ENCODE peak calls at places on chromosome 14, in nine cellular contexts. B is CD8-positive, alpha-beta memory T cell; E is activated CD4-positive, alpha-beta T cell treated with anti-CD3 and anti-CD28 coated beads for 4 hours; I is tibial nerve; J is stimulated activated CD4-positive, alpha-beta T cell treated with anti-CD3 and anti-CD28 coated beads, Interleukin-15, amount 100 ng/mL, for 1 hour; G is GM23248; T is ureter; H is activated naive CD8-positive, alpha-beta T cell treated with anti-CD3 and anti-CD28 coated beads, Interleukin-2, amount 50 U/mL, for 16 hours; P is activated CD8-positive, alpha-beta memory T cell treated with anti-CD3 and anti-CD28 coated beads, Interleukin-2, amount 50 U/mL, for 48 hours. X is an unnamed sample.

GRCh38 chr14:35398095-35398584 is 6.4 kb downstream of the NFKBIA start:
- DNase-seq in H (no peak), I (no peak), E (no peak), T (no peak), P (no peak), B (no peak), G (no peak), J (no peak), X (no peak)

GRCh38 chr14:54762296-54762695 is 140.3 kb downstream of the GCH1 start:
- DNase-seq in J (no peak), T (no peak), B (no peak), G (peak), H (no peak), P (no peak), I (no peak), E (no peak), X (peak)

GRCh38 chr14:89660183-89660582 is 243.2 kb upstream of the FOXN3 start:
- DNase-seq in B (no peak), E (no peak), T (no peak), H (no peak), P (no peak), J (no peak), I (no peak), G (peak), X (no peak)

GRCh38 chr14:92924247-92924646 is 1.3 kb downstream of the CHGA start:
- DNase-seq in J (no peak), T (no peak), P (no peak), I (no peak), H (no peak), G (no peak), B (no peak), E (no peak), X (no peak)

GRCh38 chr14:89228921-89229639 is 188.0 kb downstream of the FOXN3 start:
- DNase-seq in H (no peak), G (no peak), I (no peak), B (no peak), J (no peak), P (no peak), E (no peak), T (no peak), X (no peak)

GRCh38 chr14:70317969-70318634 is 41.4 kb downstream of the COX16 start:
- DNase-seq in H (no peak), G (peak), T (no peak), B (no peak), E (no peak), P (no peak), I (no peak), J (no peak), X (peak)

GRCh38 chr14:101584049-101584859 is 23.0 kb downstream of the DIO3 start:
- DNase-seq in G (peak), E (no peak), P (no peak), B (peak), H (no peak), T (no peak), I (peak), J (no peak), X (no peak)

GRCh38 chr14:71722885-71723284 is 209.3 kb upstream of the RGS6 start:
- DNase-seq in I (no peak), J (no peak), B (no peak), P (no peak), H (no peak), E (no peak), T (no peak), G (no peak), X (no peak)

GRCh38 chr14:21525995-21526671 is at the start of gene SALL2:
- DNase-seq in P (peak), J (peak), T (peak), E (peak), I (peak), H (no peak), G (peak), B (peak), X (peak)

GRCh38 chr14:70713096-70713875 is 71.6 kb downstream of the TTC9 start:
- DNase-seq in T (no peak), J (no peak), B (no peak), E (no peak), I (no peak), P (no peak), H (no peak), G (no peak), X (no peak)

GRCh38 chr14:68553326-68553725 is 239.5 kb downstream of the ZFP36L1 start:
- DNase-seq in T (peak), E (no peak), H (no peak), P (no peak), B (no peak), J (no peak), G (no peak), I (no peak), X (no peak)

GRCh38 chr14:80084196-80084595 is 127.1 kb downstream of the DIO2 start:
- DNase-seq in P (no peak), J (no peak), E (no peak), H (no peak), B (no peak), G (no peak), T (no peak), I (no peak), X (no peak)

GRCh38 chr14:68666206-68666730 is 126.6 kb downstream of the ZFP36L1 start:
- DNase-seq in G (peak), T (no peak), J (no peak), H (no peak), P (no peak), B (no peak), I (no peak), E (no peak), X (no peak)

GRCh38 chr14:103905861-103906456 is 22.3 kb upstream of the TDRD9 start:
- DNase-seq in T (no peak), E (no peak), I (no peak), B (no peak), J (no peak), H (no peak), P (no peak), G (peak), X (no peak)

GRCh38 chr14:106107703-106108102 is 581.3 kb downstream of the TMEM121 start:
- DNase-seq in E (no peak), T (no peak), H (no peak), J (no peak), I (no peak), P (no peak), G (no peak), B (no peak), X (no peak)

GRCh38 chr14:71452987-71453386 is 479.2 kb upstream of the RGS6 start:
- DNase-seq in H (no peak), G (peak), E (no peak), B (no peak), P (no peak), J (no peak), I (no peak), T (no peak), X (no peak)

GRCh38 chr14:94126800-94127199 is 2.6 kb downstream of the IFI27L2 start:
- DNase-seq in E (no peak), I (no peak), G (no peak), J (no peak), H (no peak), B (no peak), P (peak), T (no peak), X (no peak)

GRCh38 chr14:93295541-93296220 is 37.2 kb downstream of the BTBD7 start:
- DNase-seq in T (no peak), G (no peak), J (no peak), P (no peak), E (no peak), B (no peak), H (no peak), I (no peak), X (no peak)

GRCh38 chr14:104967414-104968152 is 10.6 kb downstream of the AHNAK2 start:
- DNase-seq in B (no peak), T (peak), I (no peak), G (peak), J (no peak), E (no peak), P (no peak), H (no peak), X (peak)

GRCh38 chr14:73771848-73772705 is 57.9 kb upstream of the PNMA1 start:
- DNase-seq in E (peak), P (peak), I (no peak), H (peak), B (peak), J (peak), T (peak), G (peak), X (no peak)

GRCh38 chr14:68449565-68450295 is 343.1 kb downstream of the ZFP36L1 start:
- DNase-seq in E (no peak), G (no peak), B (no peak), P (no peak), T (no peak), H (no peak), J (no peak), I (no peak), X (no peak)

GRCh38 chr14:47917344-47917954 is 242.0 kb upstream of the MDGA2 start:
- DNase-seq in P (no peak), E (no peak), H (no peak), I (no peak), B (no peak), G (peak), J (no peak), T (no peak), X (peak)

GRCh38 chr14:60344751-60345150 is 95.7 kb downstream of the PPM1A start:
- DNase-seq in B (no peak), I (no peak), H (no peak), P (no peak), T (no peak), E (no peak), J (no peak), G (no peak), X (no peak)

GRCh38 chr14:90519262-90519920 is 122.6 kb downstream of the CALM1 start:
- DNase-seq in T (no peak), I (no peak), H (no peak), E (no peak), P (no peak), B (no peak), G (no peak), J (no peak), X (no peak)

GRCh38 chr14:100738704-100739131 is 12.0 kb downstream of the DLK1 start:
- DNase-seq in B (peak), E (no peak), T (no peak), H (no peak), J (no peak), G (no peak), I (no peak), P (no peak), X (no peak)

GRCh38 chr14:50964683-50965390 is 20.6 kb upstream of the PYGL start:
- DNase-seq in E (no peak), J (no peak), T (peak), H (no peak), G (peak), I (no peak), P (no peak), B (no peak), X (peak)

GRCh38 chr14:104827173-104828055 is 26.5 kb downstream of the ZBTB42 start:
- DNase-seq in I (no peak), H (peak), P (peak), T (no peak), E (peak), G (peak), J (no peak), B (peak), X (no peak)

GRCh38 chr14:93161411-93161940 is 23.2 kb downstream of the MOAP1 start:
- DNase-seq in T (no peak), E (no peak), P (no peak), J (no peak), I (no peak), H (no peak), G (no peak), B (no peak), X (no peak)

GRCh38 chr14:81525129-81525528 is 8.5 kb downstream of the SEL1L start:
- DNase-seq in B (no peak), P (no peak), J (no peak), E (no peak), I (no peak), G (no peak), H (no peak), T (no peak), X (no peak)

GRCh38 chr14:89773644-89774316 is 180.8 kb downstream of the EFCAB11 start:
- DNase-seq in H (peak), P (peak), E (peak), J (peak), I (no peak), T (peak), G (no peak), B (peak), X (peak)

GRCh38 chr14:33839193-33840076 is 111.4 kb downstream of the EGLN3 start:
- DNase-seq in G (peak), H (peak), I (peak), B (no peak), J (peak), T (peak), E (peak), P (peak), X (peak)

GRCh38 chr14:61542848-61543790 is 152.2 kb upstream of the HIF1A start:
- DNase-seq in B (no peak), J (no peak), E (no peak), I (no peak), T (no peak), G (peak), P (peak), H (no peak), X (no peak)

GRCh38 chr14:33309081-33309480 is 370.4 kb downstream of the NPAS3 start:
- DNase-seq in T (no peak), E (no peak), B (no peak), H (no peak), J (no peak), I (no peak), P (no peak), G (no peak), X (no peak)

X was measured in A172.